ENCODE peak calls at places on chromosome 2, in eight cellular contexts. One of them, this sample, is unnamed.

GRCh38 chr2:23903034-23903433 is 23.9 kb downstream of the ATAD2B start:
- DNase-seq in activated gamma-delta T cell treated with Interleukin-2 at 50 U/mL for 16 hours: no peak
- DNase-seq in GOT3: no peak
- DNase-seq in activated CD4-positive, alpha-beta T cell treated with anti-CD3 and anti-CD28 coated beads for 4 hours: no peak
- DNase-seq in stimulated activated naive B cell treated with anti-CD40 and anti-IgM and Interleukin-4, amounts not matched to agents 10 μg/mL and 1 μg/mL and 100 μg/mL, for 72 hours: no peak
- DNase-seq in cardiac fibroblast: no peak
- DNase-seq in kidney glomerular epithelial cell: no peak
- DNase-seq in ureter: no peak
- DNase-seq in this sample: no peak

GRCh38 chr2:7289697-7290096 is 372.5 kb downstream of the RNF144A start:
- DNase-seq in activated gamma-delta T cell treated with Interleukin-2 at 50 U/mL for 16 hours: no peak
- DNase-seq in GOT3: no peak
- DNase-seq in activated CD4-positive, alpha-beta T cell treated with anti-CD3 and anti-CD28 coated beads for 4 hours: no peak
- DNase-seq in stimulated activated naive B cell treated with anti-CD40 and anti-IgM and Interleukin-4, amounts not matched to agents 10 μg/mL and 1 μg/mL and 100 μg/mL, for 72 hours: no peak
- DNase-seq in cardiac fibroblast: no peak
- DNase-seq in kidney glomerular epithelial cell: no peak
- DNase-seq in ureter: no peak
- DNase-seq in this sample: no peak

GRCh38 chr2:167183916-167184315 is 295.6 kb downstream of the XIRP2 start:
- DNase-seq in activated gamma-delta T cell treated with Interleukin-2 at 50 U/mL for 16 hours: no peak
- DNase-seq in GOT3: no peak
- DNase-seq in activated CD4-positive, alpha-beta T cell treated with anti-CD3 and anti-CD28 coated beads for 4 hours: no peak
- DNase-seq in stimulated activated naive B cell treated with anti-CD40 and anti-IgM and Interleukin-4, amounts not matched to agents 10 μg/mL and 1 μg/mL and 100 μg/mL, for 72 hours: no peak
- DNase-seq in cardiac fibroblast: no peak
- DNase-seq in kidney glomerular epithelial cell: no peak
- DNase-seq in ureter: no peak
- DNase-seq in this sample: no peak

GRCh38 chr2:61266653-61267505 is 104.9 kb downstream of the C2orf74 start:
- DNase-seq in activated gamma-delta T cell treated with Interleukin-2 at 50 U/mL for 16 hours: no peak
- DNase-seq in GOT3: no peak
- DNase-seq in activated CD4-positive, alpha-beta T cell treated with anti-CD3 and anti-CD28 coated beads for 4 hours: no peak
- DNase-seq in stimulated activated naive B cell treated with anti-CD40 and anti-IgM and Interleukin-4, amounts not matched to agents 10 μg/mL and 1 μg/mL and 100 μg/mL, for 72 hours: no peak
- DNase-seq in cardiac fibroblast: no peak
- DNase-seq in kidney glomerular epithelial cell: no peak
- DNase-seq in ureter: no peak
- DNase-seq in this sample: no peak

GRCh38 chr2:112483047-112483473 is 1.1 kb downstream of the TTL start:
- DNase-seq in activated gamma-delta T cell treated with Interleukin-2 at 50 U/mL for 16 hours: no peak
- DNase-seq in GOT3: no peak
- DNase-seq in activated CD4-positive, alpha-beta T cell treated with anti-CD3 and anti-CD28 coated beads for 4 hours: no peak
- DNase-seq in stimulated activated naive B cell treated with anti-CD40 and anti-IgM and Interleukin-4, amounts not matched to agents 10 μg/mL and 1 μg/mL and 100 μg/mL, for 72 hours: no peak
- DNase-seq in cardiac fibroblast: peak
- DNase-seq in kidney glomerular epithelial cell: peak
- DNase-seq in ureter: no peak
- DNase-seq in this sample: no peak

GRCh38 chr2:234275515-234275914 is 221.4 kb downstream of the ARL4C start:
- DNase-seq in activated gamma-delta T cell treated with Interleukin-2 at 50 U/mL for 16 hours: no peak
- DNase-seq in GOT3: no peak
- DNase-seq in activated CD4-positive, alpha-beta T cell treated with anti-CD3 and anti-CD28 coated beads for 4 hours: no peak
- DNase-seq in stimulated activated naive B cell treated with anti-CD40 and anti-IgM and Interleukin-4, amounts not matched to agents 10 μg/mL and 1 μg/mL and 100 μg/mL, for 72 hours: no peak
- DNase-seq in cardiac fibroblast: no peak
- DNase-seq in kidney glomerular epithelial cell: no peak
- DNase-seq in ureter: no peak
- DNase-seq in this sample: no peak

GRCh38 chr2:10993001-10993481 is 81.3 kb downstream of the KCNF1 start:
- DNase-seq in activated gamma-delta T cell treated with Interleukin-2 at 50 U/mL for 16 hours: no peak
- DNase-seq in GOT3: no peak
- DNase-seq in activated CD4-positive, alpha-beta T cell treated with anti-CD3 and anti-CD28 coated beads for 4 hours: no peak
- DNase-seq in stimulated activated naive B cell treated with anti-CD40 and anti-IgM and Interleukin-4, amounts not matched to agents 10 μg/mL and 1 μg/mL and 100 μg/mL, for 72 hours: no peak
- DNase-seq in cardiac fibroblast: no peak
- DNase-seq in kidney glomerular epithelial cell: peak
- DNase-seq in ureter: no peak
- DNase-seq in this sample: no peak

GRCh38 chr2:31666878-31667277 is 86.1 kb upstream of the SRD5A2 start:
- DNase-seq in activated gamma-delta T cell treated with Interleukin-2 at 50 U/mL for 16 hours: no peak
- DNase-seq in GOT3: no peak
- DNase-seq in activated CD4-positive, alpha-beta T cell treated with anti-CD3 and anti-CD28 coated beads for 4 hours: no peak
- DNase-seq in stimulated activated naive B cell treated with anti-CD40 and anti-IgM and Interleukin-4, amounts not matched to agents 10 μg/mL and 1 μg/mL and 100 μg/mL, for 72 hours: no peak
- DNase-seq in cardiac fibroblast: no peak
- DNase-seq in kidney glomerular epithelial cell: no peak
- DNase-seq in ureter: no peak
- DNase-seq in this sample: no peak

GRCh38 chr2:199988176-199988575 is 32.8 kb downstream of the MAIP1 start:
- DNase-seq in activated gamma-delta T cell treated with Interleukin-2 at 50 U/mL for 16 hours: no peak
- DNase-seq in GOT3: no peak
- DNase-seq in activated CD4-positive, alpha-beta T cell treated with anti-CD3 and anti-CD28 coated beads for 4 hours: no peak
- DNase-seq in stimulated activated naive B cell treated with anti-CD40 and anti-IgM and Interleukin-4, amounts not matched to agents 10 μg/mL and 1 μg/mL and 100 μg/mL, for 72 hours: no peak
- DNase-seq in cardiac fibroblast: peak
- DNase-seq in kidney glomerular epithelial cell: no peak
- DNase-seq in ureter: no peak
- DNase-seq in this sample: no peak

GRCh38 chr2:217220228-217221013 is 360.6 kb upstream of the TNP1 start:
- DNase-seq in activated gamma-delta T cell treated with Interleukin-2 at 50 U/mL for 16 hours: no peak
- DNase-seq in GOT3: no peak
- DNase-seq in activated CD4-positive, alpha-beta T cell treated with anti-CD3 and anti-CD28 coated beads for 4 hours: no peak
- DNase-seq in stimulated activated naive B cell treated with anti-CD40 and anti-IgM and Interleukin-4, amounts not matched to agents 10 μg/mL and 1 μg/mL and 100 μg/mL, for 72 hours: no peak
- DNase-seq in cardiac fibroblast: peak
- DNase-seq in kidney glomerular epithelial cell: no peak
- DNase-seq in ureter: no peak
- DNase-seq in this sample: no peak

GRCh38 chr2:85558160-85558559 is 3.1 kb downstream of the GGCX start:
- DNase-seq in activated gamma-delta T cell treated with Interleukin-2 at 50 U/mL for 16 hours: no peak
- DNase-seq in GOT3: no peak
- DNase-seq in activated CD4-positive, alpha-beta T cell treated with anti-CD3 and anti-CD28 coated beads for 4 hours: no peak
- DNase-seq in stimulated activated naive B cell treated with anti-CD40 and anti-IgM and Interleukin-4, amounts not matched to agents 10 μg/mL and 1 μg/mL and 100 μg/mL, for 72 hours: no peak
- DNase-seq in cardiac fibroblast: no peak
- DNase-seq in kidney glomerular epithelial cell: no peak
- DNase-seq in ureter: no peak
- DNase-seq in this sample: no peak

GRCh38 chr2:109507828-109508227 is 105.9 kb downstream of the SEPTIN10 start:
- DNase-seq in activated gamma-delta T cell treated with Interleukin-2 at 50 U/mL for 16 hours: no peak
- DNase-seq in GOT3: no peak
- DNase-seq in activated CD4-positive, alpha-beta T cell treated with anti-CD3 and anti-CD28 coated beads for 4 hours: no peak
- DNase-seq in stimulated activated naive B cell treated with anti-CD40 and anti-IgM and Interleukin-4, amounts not matched to agents 10 μg/mL and 1 μg/mL and 100 μg/mL, for 72 hours: no peak
- DNase-seq in cardiac fibroblast: no peak
- DNase-seq in kidney glomerular epithelial cell: no peak
- DNase-seq in ureter: no peak
- DNase-seq in this sample: no peak

GRCh38 chr2:184425083-184425482 is 173.2 kb upstream of the ZNF804A start:
- DNase-seq in activated gamma-delta T cell treated with Interleukin-2 at 50 U/mL for 16 hours: no peak
- DNase-seq in GOT3: no peak
- DNase-seq in activated CD4-positive, alpha-beta T cell treated with anti-CD3 and anti-CD28 coated beads for 4 hours: no peak
- DNase-seq in stimulated activated naive B cell treated with anti-CD40 and anti-IgM and Interleukin-4, amounts not matched to agents 10 μg/mL and 1 μg/mL and 100 μg/mL, for 72 hours: no peak
- DNase-seq in cardiac fibroblast: no peak
- DNase-seq in kidney glomerular epithelial cell: no peak
- DNase-seq in ureter: no peak
- DNase-seq in this sample: no peak

GRCh38 chr2:218831378-218831990 is at the start of gene PRKAG3:
- DNase-seq in activated gamma-delta T cell treated with Interleukin-2 at 50 U/mL for 16 hours: no peak
- DNase-seq in GOT3: no peak
- DNase-seq in activated CD4-positive, alpha-beta T cell treated with anti-CD3 and anti-CD28 coated beads for 4 hours: no peak
- DNase-seq in stimulated activated naive B cell treated with anti-CD40 and anti-IgM and Interleukin-4, amounts not matched to agents 10 μg/mL and 1 μg/mL and 100 μg/mL, for 72 hours: no peak
- DNase-seq in cardiac fibroblast: no peak
- DNase-seq in kidney glomerular epithelial cell: no peak
- DNase-seq in ureter: no peak
- DNase-seq in this sample: no peak

GRCh38 chr2:179636995-179637394 is 224.4 kb downstream of the ZNF385B start:
- DNase-seq in activated gamma-delta T cell treated with Interleukin-2 at 50 U/mL for 16 hours: no peak
- DNase-seq in GOT3: no peak
- DNase-seq in activated CD4-positive, alpha-beta T cell treated with anti-CD3 and anti-CD28 coated beads for 4 hours: no peak
- DNase-seq in stimulated activated naive B cell treated with anti-CD40 and anti-IgM and Interleukin-4, amounts not matched to agents 10 μg/mL and 1 μg/mL and 100 μg/mL, for 72 hours: no peak
- DNase-seq in cardiac fibroblast: no peak
- DNase-seq in kidney glomerular epithelial cell: no peak
- DNase-seq in ureter: no peak
- DNase-seq in this sample: no peak

GRCh38 chr2:223649941-223650530 is 47.9 kb upstream of the SCG2 start:
- DNase-seq in activated gamma-delta T cell treated with Interleukin-2 at 50 U/mL for 16 hours: no peak
- DNase-seq in GOT3: no peak
- DNase-seq in activated CD4-positive, alpha-beta T cell treated with anti-CD3 and anti-CD28 coated beads for 4 hours: no peak
- DNase-seq in stimulated activated naive B cell treated with anti-CD40 and anti-IgM and Interleukin-4, amounts not matched to agents 10 μg/mL and 1 μg/mL and 100 μg/mL, for 72 hours: no peak
- DNase-seq in cardiac fibroblast: no peak
- DNase-seq in kidney glomerular epithelial cell: no peak
- DNase-seq in ureter: no peak
- DNase-seq in this sample: no peak

GRCh38 chr2:117979911-117980341 is 33.9 kb downstream of the CCDC93 start:
- DNase-seq in activated gamma-delta T cell treated with Interleukin-2 at 50 U/mL for 16 hours: no peak
- DNase-seq in GOT3: no peak
- DNase-seq in activated CD4-positive, alpha-beta T cell treated with anti-CD3 and anti-CD28 coated beads for 4 hours: no peak
- DNase-seq in stimulated activated naive B cell treated with anti-CD40 and anti-IgM and Interleukin-4, amounts not matched to agents 10 μg/mL and 1 μg/mL and 100 μg/mL, for 72 hours: no peak
- DNase-seq in cardiac fibroblast: peak
- DNase-seq in kidney glomerular epithelial cell: no peak
- DNase-seq in ureter: no peak
- DNase-seq in this sample: no peak

GRCh38 chr2:69771461-69771860 is 29.5 kb downstream of the ANXA4 start:
- DNase-seq in activated gamma-delta T cell treated with Interleukin-2 at 50 U/mL for 16 hours: no peak
- DNase-seq in GOT3: no peak
- DNase-seq in activated CD4-positive, alpha-beta T cell treated with anti-CD3 and anti-CD28 coated beads for 4 hours: no peak
- DNase-seq in stimulated activated naive B cell treated with anti-CD40 and anti-IgM and Interleukin-4, amounts not matched to agents 10 μg/mL and 1 μg/mL and 100 μg/mL, for 72 hours: no peak
- DNase-seq in cardiac fibroblast: no peak
- DNase-seq in kidney glomerular epithelial cell: no peak
- DNase-seq in ureter: no peak
- DNase-seq in this sample: no peak

GRCh38 chr2:83823238-83823637 is 635.8 kb downstream of the SUCLG1 start:
- DNase-seq in activated gamma-delta T cell treated with Interleukin-2 at 50 U/mL for 16 hours: no peak
- DNase-seq in GOT3: no peak
- DNase-seq in activated CD4-positive, alpha-beta T cell treated with anti-CD3 and anti-CD28 coated beads for 4 hours: no peak
- DNase-seq in stimulated activated naive B cell treated with anti-CD40 and anti-IgM and Interleukin-4, amounts not matched to agents 10 μg/mL and 1 μg/mL and 100 μg/mL, for 72 hours: no peak
- DNase-seq in cardiac fibroblast: no peak
- DNase-seq in kidney glomerular epithelial cell: no peak
- DNase-seq in ureter: no peak
- DNase-seq in this sample: no peak

GRCh38 chr2:152407806-152408205 is 72.8 kb downstream of the FMNL2 start:
- DNase-seq in activated gamma-delta T cell treated with Interleukin-2 at 50 U/mL for 16 hours: no peak
- DNase-seq in GOT3: no peak
- DNase-seq in activated CD4-positive, alpha-beta T cell treated with anti-CD3 and anti-CD28 coated beads for 4 hours: no peak
- DNase-seq in stimulated activated naive B cell treated with anti-CD40 and anti-IgM and Interleukin-4, amounts not matched to agents 10 μg/mL and 1 μg/mL and 100 μg/mL, for 72 hours: no peak
- DNase-seq in cardiac fibroblast: no peak
- DNase-seq in kidney glomerular epithelial cell: no peak
- DNase-seq in ureter: no peak
- DNase-seq in this sample: no peak

GRCh38 chr2:202237787-202238233 is 587 bp downstream of the SUMO1 start:
- DNase-seq in activated gamma-delta T cell treated with Interleukin-2 at 50 U/mL for 16 hours: peak
- DNase-seq in GOT3: peak
- DNase-seq in activated CD4-positive, alpha-beta T cell treated with anti-CD3 and anti-CD28 coated beads for 4 hours: no peak
- DNase-seq in stimulated activated naive B cell treated with anti-CD40 and anti-IgM and Interleukin-4, amounts not matched to agents 10 μg/mL and 1 μg/mL and 100 μg/mL, for 72 hours: no peak
- DNase-seq in cardiac fibroblast: peak
- DNase-seq in kidney glomerular epithelial cell: peak
- DNase-seq in ureter: no peak
- DNase-seq in this sample: peak

GRCh38 chr2:130829020-130829419 is 7.7 kb upstream of the ARHGEF4 start:
- DNase-seq in activated gamma-delta T cell treated with Interleukin-2 at 50 U/mL for 16 hours: no peak
- DNase-seq in GOT3: no peak
- DNase-seq in activated CD4-positive, alpha-beta T cell treated with anti-CD3 and anti-CD28 coated beads for 4 hours: no peak
- DNase-seq in stimulated activated naive B cell treated with anti-CD40 and anti-IgM and Interleukin-4, amounts not matched to agents 10 μg/mL and 1 μg/mL and 100 μg/mL, for 72 hours: no peak
- DNase-seq in cardiac fibroblast: no peak
- DNase-seq in kidney glomerular epithelial cell: no peak
- DNase-seq in ureter: no peak
- DNase-seq in this sample: no peak

GRCh38 chr2:100699131-100699530 is 120.8 kb upstream of the NPAS2 start:
- DNase-seq in activated gamma-delta T cell treated with Interleukin-2 at 50 U/mL for 16 hours: no peak
- DNase-seq in GOT3: no peak
- DNase-seq in activated CD4-positive, alpha-beta T cell treated with anti-CD3 and anti-CD28 coated beads for 4 hours: no peak
- DNase-seq in stimulated activated naive B cell treated with anti-CD40 and anti-IgM and Interleukin-4, amounts not matched to agents 10 μg/mL and 1 μg/mL and 100 μg/mL, for 72 hours: no peak
- DNase-seq in cardiac fibroblast: no peak
- DNase-seq in kidney glomerular epithelial cell: no peak
- DNase-seq in ureter: no peak
- DNase-seq in this sample: no peak

GRCh38 chr2:60826126-60826525 is 55.2 kb upstream of the REL start:
- DNase-seq in activated gamma-delta T cell treated with Interleukin-2 at 50 U/mL for 16 hours: no peak
- DNase-seq in GOT3: no peak
- DNase-seq in activated CD4-positive, alpha-beta T cell treated with anti-CD3 and anti-CD28 coated beads for 4 hours: no peak
- DNase-seq in stimulated activated naive B cell treated with anti-CD40 and anti-IgM and Interleukin-4, amounts not matched to agents 10 μg/mL and 1 μg/mL and 100 μg/mL, for 72 hours: no peak
- DNase-seq in cardiac fibroblast: no peak
- DNase-seq in kidney glomerular epithelial cell: no peak
- DNase-seq in ureter: no peak
- DNase-seq in this sample: no peak

GRCh38 chr2:35931626-35932025 is 424.0 kb upstream of the CRIM1 start:
- DNase-seq in activated gamma-delta T cell treated with Interleukin-2 at 50 U/mL for 16 hours: no peak
- DNase-seq in GOT3: no peak
- DNase-seq in activated CD4-positive, alpha-beta T cell treated with anti-CD3 and anti-CD28 coated beads for 4 hours: no peak
- DNase-seq in stimulated activated naive B cell treated with anti-CD40 and anti-IgM and Interleukin-4, amounts not matched to agents 10 μg/mL and 1 μg/mL and 100 μg/mL, for 72 hours: no peak
- DNase-seq in cardiac fibroblast: no peak
- DNase-seq in kidney glomerular epithelial cell: no peak
- DNase-seq in ureter: no peak
- DNase-seq in this sample: no peak

GRCh38 chr2:218863021-218863520 is 3.5 kb downstream of the WNT6 start:
- DNase-seq in activated gamma-delta T cell treated with Interleukin-2 at 50 U/mL for 16 hours: no peak
- DNase-seq in GOT3: no peak
- DNase-seq in activated CD4-positive, alpha-beta T cell treated with anti-CD3 and anti-CD28 coated beads for 4 hours: no peak
- DNase-seq in stimulated activated naive B cell treated with anti-CD40 and anti-IgM and Interleukin-4, amounts not matched to agents 10 μg/mL and 1 μg/mL and 100 μg/mL, for 72 hours: no peak
- DNase-seq in cardiac fibroblast: no peak
- DNase-seq in kidney glomerular epithelial cell: no peak
- DNase-seq in ureter: no peak
- DNase-seq in this sample: no peak

GRCh38 chr2:178205853-178206516 is 11.7 kb downstream of the OSBPL6 start:
- DNase-seq in activated gamma-delta T cell treated with Interleukin-2 at 50 U/mL for 16 hours: no peak
- DNase-seq in GOT3: no peak
- DNase-seq in activated CD4-positive, alpha-beta T cell treated with anti-CD3 and anti-CD28 coated beads for 4 hours: no peak
- DNase-seq in stimulated activated naive B cell treated with anti-CD40 and anti-IgM and Interleukin-4, amounts not matched to agents 10 μg/mL and 1 μg/mL and 100 μg/mL, for 72 hours: no peak
- DNase-seq in cardiac fibroblast: no peak
- DNase-seq in kidney glomerular epithelial cell: peak
- DNase-seq in ureter: no peak
- DNase-seq in this sample: no peak

GRCh38 chr2:101909760-101910159 is 82.0 kb upstream of the IL1R2 start:
- DNase-seq in activated gamma-delta T cell treated with Interleukin-2 at 50 U/mL for 16 hours: no peak
- DNase-seq in GOT3: no peak
- DNase-seq in activated CD4-positive, alpha-beta T cell treated with anti-CD3 and anti-CD28 coated beads for 4 hours: no peak
- DNase-seq in stimulated activated naive B cell treated with anti-CD40 and anti-IgM and Interleukin-4, amounts not matched to agents 10 μg/mL and 1 μg/mL and 100 μg/mL, for 72 hours: no peak
- DNase-seq in cardiac fibroblast: no peak
- DNase-seq in kidney glomerular epithelial cell: no peak
- DNase-seq in ureter: no peak
- DNase-seq in this sample: no peak

GRCh38 chr2:206211657-206212255 is 52.1 kb downstream of the EEF1B2 start:
- DNase-seq in activated gamma-delta T cell treated with Interleukin-2 at 50 U/mL for 16 hours: no peak
- DNase-seq in GOT3: no peak
- DNase-seq in activated CD4-positive, alpha-beta T cell treated with anti-CD3 and anti-CD28 coated beads for 4 hours: no peak
- DNase-seq in stimulated activated naive B cell treated with anti-CD40 and anti-IgM and Interleukin-4, amounts not matched to agents 10 μg/mL and 1 μg/mL and 100 μg/mL, for 72 hours: no peak
- DNase-seq in cardiac fibroblast: peak
- DNase-seq in kidney glomerular epithelial cell: no peak
- DNase-seq in ureter: no peak
- DNase-seq in this sample: no peak